ENCODE peak calls at places on chromosomes 5 and 9, in five cellular contexts. T, D, Q, F and J are unnamed samples.

GRCh38 chr9:14322211-14323082 is 8.5 kb upstream of the NFIB start:
- DNase-seq in T (peak), D (peak), Q (peak), F (peak), J (peak)

GRCh38 chr5:146706321-146706972 is 172.1 kb downstream of the PPP2R2B start:
- DNase-seq in T (no peak), D (no peak), Q (no peak), F (no peak), J (no peak)

GRCh38 chr9:96048116-96048953 is 172.8 kb downstream of the ERCC6L2 start:
- DNase-seq in T (no peak), D (no peak), Q (no peak), F (no peak), J (no peak)

GRCh38 chr5:125023673-125024072 is 277.2 kb upstream of the ZNF608 start:
- DNase-seq in T (no peak), D (peak), Q (peak), F (no peak), J (no peak)

GRCh38 chr9:115492869-115493268 is 374.9 kb upstream of the TNC start:
- DNase-seq in T (no peak), D (no peak), Q (no peak), F (no peak), J (no peak)

GRCh38 chr5:39523821-39524220 is 99.0 kb upstream of the DAB2 start:
- DNase-seq in T (no peak), D (peak), Q (peak), F (no peak), J (no peak)

GRCh38 chr9:122822958-122823357 is 5.4 kb downstream of the PDCL start:
- DNase-seq in T (no peak), D (no peak), Q (no peak), F (no peak), J (no peak)

GRCh38 chr5:149936700-149937091 is 7.9 kb downstream of the PDE6A start:
- DNase-seq in T (no peak), D (peak), Q (peak), F (no peak), J (no peak)

GRCh38 chr5:105849701-105850100 is 1821.0 kb downstream of the EFNA5 start:
- DNase-seq in T (no peak), D (peak), Q (peak), F (no peak), J (no peak)

GRCh38 chr5:56476487-56476856 is 243.3 kb upstream of the ANKRD55 start:
- DNase-seq in T (no peak), D (no peak), Q (no peak), F (no peak), J (no peak)